ENCODE peak calls at places on chromosomes 7 and 10, in four cellular contexts. L is upper lobe of right lung, Q is Peyer's patch, P is prostate gland. U is an unnamed sample.

GRCh38 chr7:93569189-93569588 is 5.3 kb downstream of the CALCR start:
- DNase-seq in P (no peak), Q (no peak), L (no peak), U (no peak)

GRCh38 chr10:31134303-31134928 is 102.8 kb upstream of the ZNF438 start:
- DNase-seq in Q (no peak), P (no peak), L (no peak), U (no peak)

GRCh38 chr10:124041684-124042445 is 51.5 kb downstream of the CHST15 start:
- DNase-seq in Q (no peak), L (no peak), P (no peak), U (no peak)

GRCh38 chr7:24825931-24826661 is 68.8 kb upstream of the GSDME start:
- DNase-seq in P (no peak), L (no peak), Q (peak; percentile 54), U (no peak)

GRCh38 chr7:41641006-41641714 is 61.7 kb downstream of the INHBA start:
- DNase-seq in Q (no peak), L (no peak), P (no peak), U (no peak)

GRCh38 chr7:88331322-88331721 is 24.6 kb upstream of the STEAP4 start:
- DNase-seq in L (no peak), P (no peak), Q (no peak), U (no peak)

GRCh38 chr7:139965942-139966628 is 96.7 kb downstream of the PARP12 start:
- DNase-seq in L (no peak), P (no peak), Q (no peak), U (no peak)

GRCh38 chr7:107206136-107206535 is 37.3 kb downstream of the HBP1 start:
- DNase-seq in L (no peak), P (no peak), Q (no peak), U (no peak)

GRCh38 chr7:37446371-37446770 is 2.3 kb downstream of the ELMO1 start:
- DNase-seq in P (no peak), Q (no peak), L (no peak), U (no peak)

GRCh38 chr7:13894956-13895355 is 94.5 kb downstream of the ETV1 start:
- DNase-seq in P (no peak), L (no peak), Q (no peak), U (no peak)

GRCh38 chr7:73841689-73842247 is 548 bp downstream of the METTL27 start:
- DNase-seq in L (peak; percentile 69), Q (no peak), P (no peak), U (no peak)

GRCh38 chr7:596819-597182 is 77.2 kb upstream of the PDGFA start:
- DNase-seq in Q (no peak), L (no peak), P (no peak), U (no peak)

GRCh38 chr10:133459454-133460207 is 5.9 kb downstream of the SCART1 start:
- DNase-seq in Q (no peak), P (no peak), L (no peak), U (no peak)

GRCh38 chr10:62492012-62492869 is 118.1 kb downstream of the ZNF365 start:
- DNase-seq in Q (no peak), P (no peak), L (no peak), U (no peak)

GRCh38 chr10:79280956-79281355 is 66.3 kb upstream of the PPIF start:
- DNase-seq in Q (no peak), L (no peak), P (no peak), U (no peak)

GRCh38 chr7:139526578-139527544 is 3.4 kb downstream of the CLEC2L start:
- DNase-seq in L (no peak), P (no peak), Q (no peak), U (no peak)

GRCh38 chr7:55165176-55165861 is 146.5 kb downstream of the EGFR start:
- DNase-seq in Q (no peak), L (no peak), P (no peak), U (no peak)

DNA sequence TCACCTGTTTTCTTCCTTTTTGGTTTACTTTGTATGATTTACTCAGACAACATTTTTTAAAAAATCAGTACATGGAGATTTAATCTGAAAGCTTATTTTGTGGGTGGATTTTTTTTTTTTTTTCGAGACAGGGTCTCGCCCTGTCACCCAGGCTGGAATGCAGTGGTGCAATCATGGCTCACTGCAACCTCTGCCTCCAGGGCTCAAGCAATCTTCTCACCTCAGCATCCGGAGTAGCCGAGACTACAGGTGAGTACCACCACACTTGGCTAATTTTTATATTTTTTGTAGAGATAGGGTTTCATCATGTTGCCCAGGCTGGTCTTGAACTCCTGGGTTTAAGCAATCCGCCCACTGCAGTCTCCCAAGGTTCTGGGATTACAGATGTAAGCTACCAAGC is 2.5 kb downstream of the GSTO1 start:
- DNase-seq in L (no peak), P (no peak), Q (no peak), U (no peak)
- H3K4me1 ChIP-seq in L (peaks cover 53% of the 10 kb centered on the region), P (peaks cover 13% of the 10 kb centered on the region), Q (no peaks in the 10 kb centered on the region), U (peaks cover 65% of the 10 kb centered on the region)

GRCh38 chr7:145016068-145016467 is 180.2 kb upstream of the TPK1 start:
- DNase-seq in Q (no peak), L (no peak), P (no peak), U (no peak)
- TF ChIP-seq CTCF in Q (no peak), L (no peak), P (no peak), U (no peak)

GRCh38 chr10:60964257-60965235 is 20.6 kb upstream of the RHOBTB1 start:
- DNase-seq in P (peak; percentile 61), L (no peak), Q (peak; percentile 53), U (peak; percentile 51)
- H3K27ac ChIP-seq in P (peak overlapping the region; percentile 16), L (peak overlapping the region; percentile 38), Q (peak overlapping the region; percentile 31), U (no peak overlapping the region)

GRCh38 chr10:69056536-69057260 is 31.2 kb upstream of the SRGN start:
- DNase-seq in P (no peak), L (no peak), Q (no peak), U (peak; percentile 42)
- H3K4me1 ChIP-seq in P (no peaks in the 10 kb centered on the region), L (peaks cover 32% of the 10 kb centered on the region), Q (peaks cover 6% of the 10 kb centered on the region), U (peaks cover 65% of the 10 kb centered on the region)

DNA sequence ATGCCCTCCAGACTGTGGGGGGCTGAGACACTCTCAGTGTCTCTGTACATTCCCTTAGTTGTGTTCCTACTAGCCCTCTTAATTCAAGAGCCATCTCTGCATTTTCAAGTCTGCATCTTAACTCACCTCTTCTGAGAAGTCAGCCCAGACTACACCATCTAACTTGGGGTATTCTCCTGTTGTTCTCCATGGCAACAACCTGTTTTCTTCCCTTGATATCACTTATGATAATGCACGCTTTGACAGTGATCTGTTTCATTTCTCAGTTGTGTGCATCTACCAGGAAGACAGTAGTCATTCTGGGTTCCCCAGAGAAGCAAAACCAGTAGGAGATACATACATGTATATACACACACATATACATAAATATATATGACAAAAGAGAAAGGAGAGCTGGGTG is 707.3 kb upstream of the IGFBP3 start:
- DNase-seq in P (no peak), Q (no peak), L (no peak), U (no peak)
- TF ChIP-seq CTCF in P (no peak), Q (no peak), L (no peak), U (no peak)

DNA sequence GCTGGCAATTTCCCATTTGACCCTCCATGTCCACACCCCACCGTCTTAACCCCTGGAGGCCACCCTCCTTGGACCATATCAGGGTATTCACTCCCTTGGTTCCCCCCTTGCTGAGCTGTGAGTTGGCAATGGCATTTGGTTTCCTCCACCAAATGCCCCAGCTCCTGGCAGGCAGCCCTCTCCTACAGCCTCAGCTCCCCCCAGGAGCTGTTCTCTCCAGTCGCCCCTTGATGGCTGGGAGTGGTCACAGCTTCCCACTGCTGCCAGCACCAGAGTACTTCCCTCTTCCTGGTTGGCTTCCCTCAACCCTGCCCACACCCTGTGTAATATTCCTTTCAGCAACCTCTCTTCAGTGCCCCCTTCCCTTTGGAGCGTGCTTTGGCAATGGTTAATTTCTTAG is 207.2 kb upstream of the NFE2L3 start:
- DNase-seq in L (no peak), P (no peak), Q (no peak), U (no peak)
- H3K27ac ChIP-seq in L (no peak overlapping the region), P (no peak overlapping the region), Q (no peak overlapping the region), U (no peak overlapping the region)

GRCh38 chr7:150374026-150374425 is 5.1 kb upstream of the ZNF775 start:
- DNase-seq in L (peak; percentile 34), P (no peak), Q (no peak), U (no peak)

GRCh38 chr7:150371131-150371995 is 2.7 kb downstream of the REPIN1 start:
- DNase-seq in Q (no peak), L (peak; percentile 65), P (no peak), U (no peak)

GRCh38 chr7:150371996-150372270 is 3.3 kb downstream of the REPIN1 start:
- DNase-seq in P (no peak), L (no peak), Q (no peak), U (no peak)

GRCh38 chr7:150373049-150373801 is 4.6 kb downstream of the REPIN1 start:
- DNase-seq in P (peak; percentile 81), L (peak; percentile 46), Q (no peak), U (no peak)

GRCh38 chr7:150372271-150373048 is 3.8 kb downstream of the REPIN1 start:
- DNase-seq in P (no peak), Q (no peak), L (no peak), U (no peak)
- H3K4me1 ChIP-seq in P (peaks cover 29% of the 10 kb centered on the region), Q (peaks cover 16% of the 10 kb centered on the region), L (peaks cover 41% of the 10 kb centered on the region), U (peaks cover 45% of the 10 kb centered on the region)

GRCh38 chr7:3436746-3437145 is 135.7 kb downstream of the SDK1 start:
- DNase-seq in L (no peak), Q (no peak), P (no peak), U (no peak)

GRCh38 chr7:3438352-3438751 is 137.3 kb downstream of the SDK1 start:
- DNase-seq in Q (no peak), L (no peak), P (no peak), U (no peak)

GRCh38 chr7:3440509-3440908 is 139.5 kb downstream of the SDK1 start:
- DNase-seq in Q (no peak), P (no peak), L (no peak), U (no peak)

GRCh38 chr7:3437467-3437866 is 136.4 kb downstream of the SDK1 start:
- DNase-seq in Q (no peak), P (no peak), L (no peak), U (no peak)

DNA sequence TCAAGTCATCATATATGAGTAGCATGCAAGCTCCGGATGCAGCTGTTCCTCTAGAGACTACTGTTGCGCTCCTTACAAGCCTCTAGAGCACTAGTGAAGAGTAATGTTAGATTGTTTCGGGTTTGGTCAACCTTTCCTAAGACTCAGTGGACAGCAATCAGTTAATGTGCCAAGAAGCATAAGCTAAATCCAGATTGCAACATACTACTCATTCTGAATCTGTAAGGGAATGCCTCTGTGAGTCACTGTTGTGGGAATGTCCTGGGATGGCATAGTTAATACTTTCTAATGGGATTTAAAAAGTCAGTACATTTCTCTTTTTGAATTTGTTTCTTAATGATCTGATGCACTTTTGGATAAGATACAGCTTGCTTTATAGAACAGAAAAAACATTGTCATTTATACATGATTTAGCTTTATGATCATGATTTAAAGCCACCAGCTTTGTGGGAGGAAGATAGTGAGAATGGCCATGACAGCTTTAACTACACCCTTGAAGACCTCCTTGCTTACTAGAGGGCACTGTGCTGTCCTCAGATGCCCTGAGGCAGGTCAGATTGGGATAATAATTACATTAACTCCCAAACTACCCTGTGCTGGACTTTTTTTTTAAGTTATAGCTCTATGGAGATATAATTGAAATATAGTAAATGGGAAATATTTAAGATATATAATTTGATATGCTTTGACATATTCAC is 138.4 kb downstream of the SDK1 start:
- DNase-seq in P (no peak), Q (no peak), L (no peak), U (no peak)
- TF ChIP-seq CTCF in P (no peak), Q (no peak), L (no peak), U (no peak)